ENCODE peak calls at places on chromosomes 4 and X, in seven cellular contexts. One of them, this sample, is unnamed.

GRCh38 chr4:69546121-69546520 is 50.4 kb upstream of the UGT2B4 start:
- DNase-seq in neural crest cell: no peak
- DNase-seq in T-helper 2 cell: no peak
- DNase-seq in WTC11: no peak
- DNase-seq in HFF-Myc: no peak
- DNase-seq in effector memory CD8-positive, alpha-beta T cell: no peak
- DNase-seq in stimulated activated CD4-positive, alpha-beta T cell treated with anti-CD3 and anti-CD28 coated beads, Interleukin-2, amount 100 ng/mL, for 48 hours: no peak
- DNase-seq in this sample: no peak

GRCh38 chr4:2354760-2355159 is 63.7 kb downstream of the ZFYVE28 start:
- DNase-seq in neural crest cell: no peak
- DNase-seq in T-helper 2 cell: no peak
- DNase-seq in WTC11: no peak
- DNase-seq in HFF-Myc: no peak
- DNase-seq in effector memory CD8-positive, alpha-beta T cell: no peak
- DNase-seq in stimulated activated CD4-positive, alpha-beta T cell treated with anti-CD3 and anti-CD28 coated beads, Interleukin-2, amount 100 ng/mL, for 48 hours: no peak
- DNase-seq in this sample: no peak

GRCh38 chr4:14196141-14196540 is 568.6 kb upstream of the BOD1L1 start:
- DNase-seq in neural crest cell: peak
- DNase-seq in T-helper 2 cell: no peak
- DNase-seq in WTC11: peak
- DNase-seq in HFF-Myc: no peak
- DNase-seq in effector memory CD8-positive, alpha-beta T cell: no peak
- DNase-seq in stimulated activated CD4-positive, alpha-beta T cell treated with anti-CD3 and anti-CD28 coated beads, Interleukin-2, amount 100 ng/mL, for 48 hours: peak
- DNase-seq in this sample: no peak

GRCh38 chrX:41335590-41336331 is 1.8 kb downstream of the DDX3X start:
- DNase-seq in neural crest cell: no peak
- DNase-seq in T-helper 2 cell: peak
- DNase-seq in WTC11: no peak
- DNase-seq in HFF-Myc: no peak
- DNase-seq in effector memory CD8-positive, alpha-beta T cell: no peak
- DNase-seq in stimulated activated CD4-positive, alpha-beta T cell treated with anti-CD3 and anti-CD28 coated beads, Interleukin-2, amount 100 ng/mL, for 48 hours: no peak
- DNase-seq in this sample: no peak

GRCh38 chrX:66022742-66023725 is 16.8 kb downstream of the VSIG4 start:
- DNase-seq in neural crest cell: no peak
- DNase-seq in T-helper 2 cell: no peak
- DNase-seq in WTC11: no peak
- DNase-seq in HFF-Myc: no peak
- DNase-seq in effector memory CD8-positive, alpha-beta T cell: no peak
- DNase-seq in stimulated activated CD4-positive, alpha-beta T cell treated with anti-CD3 and anti-CD28 coated beads, Interleukin-2, amount 100 ng/mL, for 48 hours: no peak
- DNase-seq in this sample: no peak

GRCh38 chr4:113050361-113050760 is 908 bp downstream of the ANK2 start:
- DNase-seq in neural crest cell: no peak
- DNase-seq in T-helper 2 cell: no peak
- DNase-seq in WTC11: no peak
- DNase-seq in HFF-Myc: no peak
- DNase-seq in effector memory CD8-positive, alpha-beta T cell: no peak
- DNase-seq in stimulated activated CD4-positive, alpha-beta T cell treated with anti-CD3 and anti-CD28 coated beads, Interleukin-2, amount 100 ng/mL, for 48 hours: no peak
- DNase-seq in this sample: no peak

GRCh38 chrX:133640161-133641015 is 225.1 kb upstream of the GPC4 start:
- DNase-seq in neural crest cell: no peak
- DNase-seq in T-helper 2 cell: no peak
- DNase-seq in WTC11: no peak
- DNase-seq in HFF-Myc: no peak
- DNase-seq in effector memory CD8-positive, alpha-beta T cell: no peak
- DNase-seq in stimulated activated CD4-positive, alpha-beta T cell treated with anti-CD3 and anti-CD28 coated beads, Interleukin-2, amount 100 ng/mL, for 48 hours: no peak
- DNase-seq in this sample: no peak

GRCh38 chrX:18961686-18962085 is 22.2 kb downstream of the PHKA2 start:
- DNase-seq in neural crest cell: no peak
- DNase-seq in T-helper 2 cell: peak
- DNase-seq in WTC11: no peak
- DNase-seq in HFF-Myc: no peak
- DNase-seq in effector memory CD8-positive, alpha-beta T cell: no peak
- DNase-seq in stimulated activated CD4-positive, alpha-beta T cell treated with anti-CD3 and anti-CD28 coated beads, Interleukin-2, amount 100 ng/mL, for 48 hours: no peak
- DNase-seq in this sample: no peak

GRCh38 chr4:45621926-45622325 is 501.9 kb downstream of the GABRG1 start:
- DNase-seq in neural crest cell: no peak
- DNase-seq in T-helper 2 cell: no peak
- DNase-seq in WTC11: no peak
- DNase-seq in HFF-Myc: no peak
- DNase-seq in effector memory CD8-positive, alpha-beta T cell: no peak
- DNase-seq in stimulated activated CD4-positive, alpha-beta T cell treated with anti-CD3 and anti-CD28 coated beads, Interleukin-2, amount 100 ng/mL, for 48 hours: no peak
- DNase-seq in this sample: no peak

GRCh38 chrX:29107231-29107630 is 520.0 kb downstream of the IL1RAPL1 start:
- DNase-seq in neural crest cell: no peak
- DNase-seq in T-helper 2 cell: no peak
- DNase-seq in WTC11: no peak
- DNase-seq in HFF-Myc: no peak
- DNase-seq in effector memory CD8-positive, alpha-beta T cell: no peak
- DNase-seq in stimulated activated CD4-positive, alpha-beta T cell treated with anti-CD3 and anti-CD28 coated beads, Interleukin-2, amount 100 ng/mL, for 48 hours: no peak
- DNase-seq in this sample: no peak

GRCh38 chr4:57110635-57111546 is 706 bp upstream of the IGFBP7 start:
- DNase-seq in neural crest cell: peak
- DNase-seq in T-helper 2 cell: peak
- DNase-seq in WTC11: peak
- DNase-seq in HFF-Myc: no peak
- DNase-seq in effector memory CD8-positive, alpha-beta T cell: no peak
- DNase-seq in stimulated activated CD4-positive, alpha-beta T cell treated with anti-CD3 and anti-CD28 coated beads, Interleukin-2, amount 100 ng/mL, for 48 hours: no peak
- DNase-seq in this sample: no peak

GRCh38 chr4:76809594-76810305 is 88.2 kb downstream of the SOWAHB start:
- DNase-seq in neural crest cell: no peak
- DNase-seq in T-helper 2 cell: no peak
- DNase-seq in WTC11: no peak
- DNase-seq in HFF-Myc: no peak
- DNase-seq in effector memory CD8-positive, alpha-beta T cell: no peak
- DNase-seq in stimulated activated CD4-positive, alpha-beta T cell treated with anti-CD3 and anti-CD28 coated beads, Interleukin-2, amount 100 ng/mL, for 48 hours: no peak
- DNase-seq in this sample: no peak

GRCh38 chr4:17491196-17491595 is 20.7 kb downstream of the QDPR start:
- DNase-seq in neural crest cell: no peak
- DNase-seq in T-helper 2 cell: no peak
- DNase-seq in WTC11: no peak
- DNase-seq in HFF-Myc: no peak
- DNase-seq in effector memory CD8-positive, alpha-beta T cell: no peak
- DNase-seq in stimulated activated CD4-positive, alpha-beta T cell treated with anti-CD3 and anti-CD28 coated beads, Interleukin-2, amount 100 ng/mL, for 48 hours: no peak
- DNase-seq in this sample: no peak

GRCh38 chr4:140857111-140857510 is 100.9 kb upstream of the TBC1D9 start:
- DNase-seq in neural crest cell: no peak
- DNase-seq in T-helper 2 cell: no peak
- DNase-seq in WTC11: no peak
- DNase-seq in HFF-Myc: no peak
- DNase-seq in effector memory CD8-positive, alpha-beta T cell: no peak
- DNase-seq in stimulated activated CD4-positive, alpha-beta T cell treated with anti-CD3 and anti-CD28 coated beads, Interleukin-2, amount 100 ng/mL, for 48 hours: no peak
- DNase-seq in this sample: no peak

GRCh38 chr4:102759835-102760644 is 728 bp downstream of the MANBA start:
- DNase-seq in neural crest cell: no peak
- DNase-seq in T-helper 2 cell: peak
- DNase-seq in WTC11: no peak
- DNase-seq in HFF-Myc: no peak
- DNase-seq in effector memory CD8-positive, alpha-beta T cell: peak
- DNase-seq in stimulated activated CD4-positive, alpha-beta T cell treated with anti-CD3 and anti-CD28 coated beads, Interleukin-2, amount 100 ng/mL, for 48 hours: peak
- DNase-seq in this sample: no peak

GRCh38 chr4:6926681-6927478 is 17.3 kb downstream of the TBC1D14 start:
- DNase-seq in neural crest cell: no peak
- DNase-seq in T-helper 2 cell: peak
- DNase-seq in WTC11: no peak
- DNase-seq in HFF-Myc: no peak
- DNase-seq in effector memory CD8-positive, alpha-beta T cell: no peak
- DNase-seq in stimulated activated CD4-positive, alpha-beta T cell treated with anti-CD3 and anti-CD28 coated beads, Interleukin-2, amount 100 ng/mL, for 48 hours: no peak
- DNase-seq in this sample: no peak

GRCh38 chr4:188691811-188692210 is 552.6 kb downstream of the TRIML1 start:
- DNase-seq in neural crest cell: no peak
- DNase-seq in T-helper 2 cell: no peak
- DNase-seq in WTC11: no peak
- DNase-seq in HFF-Myc: no peak
- DNase-seq in effector memory CD8-positive, alpha-beta T cell: no peak
- DNase-seq in stimulated activated CD4-positive, alpha-beta T cell treated with anti-CD3 and anti-CD28 coated beads, Interleukin-2, amount 100 ng/mL, for 48 hours: no peak
- DNase-seq in this sample: no peak

GRCh38 chr4:153755186-153755585 is 4.6 kb downstream of the RNF175 start:
- DNase-seq in neural crest cell: no peak
- DNase-seq in T-helper 2 cell: no peak
- DNase-seq in WTC11: no peak
- DNase-seq in HFF-Myc: no peak
- DNase-seq in effector memory CD8-positive, alpha-beta T cell: no peak
- DNase-seq in stimulated activated CD4-positive, alpha-beta T cell treated with anti-CD3 and anti-CD28 coated beads, Interleukin-2, amount 100 ng/mL, for 48 hours: no peak
- DNase-seq in this sample: no peak

GRCh38 chr4:2260336-2261109 is 1.4 kb downstream of the MXD4 start:
- DNase-seq in neural crest cell: no peak
- DNase-seq in T-helper 2 cell: no peak
- DNase-seq in WTC11: peak
- DNase-seq in HFF-Myc: no peak
- DNase-seq in effector memory CD8-positive, alpha-beta T cell: no peak
- DNase-seq in stimulated activated CD4-positive, alpha-beta T cell treated with anti-CD3 and anti-CD28 coated beads, Interleukin-2, amount 100 ng/mL, for 48 hours: no peak
- DNase-seq in this sample: no peak

GRCh38 chr4:128916832-128917231 is 107.3 kb downstream of the JADE1 start:
- DNase-seq in neural crest cell: no peak
- DNase-seq in T-helper 2 cell: no peak
- DNase-seq in WTC11: no peak
- DNase-seq in HFF-Myc: no peak
- DNase-seq in effector memory CD8-positive, alpha-beta T cell: peak
- DNase-seq in stimulated activated CD4-positive, alpha-beta T cell treated with anti-CD3 and anti-CD28 coated beads, Interleukin-2, amount 100 ng/mL, for 48 hours: no peak
- DNase-seq in this sample: no peak

GRCh38 chr4:60482921-60483351 is 717.2 kb upstream of the ADGRL3 start:
- DNase-seq in neural crest cell: no peak
- DNase-seq in T-helper 2 cell: no peak
- DNase-seq in WTC11: no peak
- DNase-seq in HFF-Myc: no peak
- DNase-seq in effector memory CD8-positive, alpha-beta T cell: no peak
- DNase-seq in stimulated activated CD4-positive, alpha-beta T cell treated with anti-CD3 and anti-CD28 coated beads, Interleukin-2, amount 100 ng/mL, for 48 hours: no peak
- DNase-seq in this sample: peak

GRCh38 chr4:48339642-48340041 is 1.7 kb upstream of the SLAIN2 start:
- DNase-seq in neural crest cell: no peak
- DNase-seq in T-helper 2 cell: no peak
- DNase-seq in WTC11: no peak
- DNase-seq in HFF-Myc: no peak
- DNase-seq in effector memory CD8-positive, alpha-beta T cell: no peak
- DNase-seq in stimulated activated CD4-positive, alpha-beta T cell treated with anti-CD3 and anti-CD28 coated beads, Interleukin-2, amount 100 ng/mL, for 48 hours: no peak
- DNase-seq in this sample: no peak

GRCh38 chr4:142404191-142404611 is 441.9 kb downstream of the INPP4B start:
- DNase-seq in neural crest cell: no peak
- DNase-seq in T-helper 2 cell: peak
- DNase-seq in WTC11: no peak
- DNase-seq in HFF-Myc: no peak
- DNase-seq in effector memory CD8-positive, alpha-beta T cell: no peak
- DNase-seq in stimulated activated CD4-positive, alpha-beta T cell treated with anti-CD3 and anti-CD28 coated beads, Interleukin-2, amount 100 ng/mL, for 48 hours: peak
- DNase-seq in this sample: no peak

GRCh38 chr4:4383085-4383484 is 3.8 kb upstream of the NSG1 start:
- DNase-seq in neural crest cell: no peak
- DNase-seq in T-helper 2 cell: no peak
- DNase-seq in WTC11: no peak
- DNase-seq in HFF-Myc: no peak
- DNase-seq in effector memory CD8-positive, alpha-beta T cell: no peak
- DNase-seq in stimulated activated CD4-positive, alpha-beta T cell treated with anti-CD3 and anti-CD28 coated beads, Interleukin-2, amount 100 ng/mL, for 48 hours: no peak
- DNase-seq in this sample: no peak

GRCh38 chr4:100258675-100259074 is 68.4 kb upstream of the DDIT4L start:
- DNase-seq in neural crest cell: no peak
- DNase-seq in T-helper 2 cell: no peak
- DNase-seq in WTC11: no peak
- DNase-seq in HFF-Myc: no peak
- DNase-seq in effector memory CD8-positive, alpha-beta T cell: no peak
- DNase-seq in stimulated activated CD4-positive, alpha-beta T cell treated with anti-CD3 and anti-CD28 coated beads, Interleukin-2, amount 100 ng/mL, for 48 hours: no peak
- DNase-seq in this sample: no peak

This sample was measured in NCI-H1048.